ENCODE peak calls at places on chromosomes 2 and 18, in six cellular contexts. Z is stimulated activated CD8-positive, alpha-beta memory T cell treated with anti-CD3 and anti-CD28 coated beads, Interleukin-7, amount 100 ng/mL, for 48 hours; S is A172; R is activated CD4-positive, alpha-beta memory T cell treated with anti-CD3 and anti-CD28 coated beads, Interleukin-2, amount 10 ng/mL, durations not matched to agents 7 days and 5 days; A is SW480; G is HEK293T. T is an unnamed sample.

GRCh38 chr2:30915485-30915884 is 108.2 kb upstream of the CAPN13 start:
- DNase-seq in Z (no peak), S (no peak), R (no peak), A (peak), G (peak), T (no peak)

GRCh38 chr18:47595816-47596501 is 334.5 kb downstream of the SMAD2 start:
- DNase-seq in Z (no peak), S (no peak), R (no peak), A (peak), G (peak), T (no peak)

GRCh38 chr2:68206779-68207178 is 45.6 kb downstream of the PPP3R1 start:
- DNase-seq in Z (no peak), S (no peak), R (no peak), A (no peak), G (no peak), T (no peak)

GRCh38 chr2:231716641-231717280 is 8.4 kb downstream of the PTMA start:
- DNase-seq in Z (no peak), S (no peak), R (no peak), A (no peak), G (no peak), T (no peak)

GRCh38 chr2:210288376-210288775 is 26.6 kb downstream of the MYL1 start:
- DNase-seq in Z (no peak), S (no peak), R (no peak), A (no peak), G (no peak), T (no peak)

GRCh38 chr2:124983595-124983994 is 958.5 kb downstream of the CNTNAP5 start:
- DNase-seq in Z (no peak), S (peak), R (no peak), A (peak), G (no peak), T (no peak)

GRCh38 chr18:54801374-54801773 is 26.9 kb upstream of the RAB27B start:
- DNase-seq in Z (no peak), S (no peak), R (no peak), A (no peak), G (no peak), T (no peak)

GRCh38 chr2:64453710-64454315 is at the start of gene LGALSL:
- DNase-seq in Z (peak), S (peak), R (peak), A (peak), G (peak), T (peak)

GRCh38 chr18:71529708-71530303 is 1014.3 kb downstream of the CBLN2 start:
- DNase-seq in Z (no peak), S (peak), R (no peak), A (no peak), G (no peak), T (no peak)

GRCh38 chr2:74063486-74063885 is 78.8 kb downstream of the TET3 start:
- DNase-seq in Z (no peak), S (no peak), R (no peak), A (no peak), G (no peak), T (no peak)

GRCh38 chr18:49814147-49814499 is 790 bp upstream of the ACAA2 start:
- DNase-seq in Z (no peak), S (peak), R (peak), A (peak), G (peak), T (no peak)

GRCh38 chr2:225354281-225354774 is 45.2 kb upstream of the NYAP2 start:
- DNase-seq in Z (no peak), S (peak), R (no peak), A (peak), G (no peak), T (no peak)

GRCh38 chr2:55490554-55490953 is 29.0 kb upstream of the CFAP36 start:
- DNase-seq in Z (no peak), S (peak), R (no peak), A (no peak), G (no peak), T (no peak)

GRCh38 chr2:98550165-98550564 is 58.1 kb downstream of the COA5 start:
- DNase-seq in Z (no peak), S (no peak), R (no peak), A (no peak), G (no peak), T (no peak)

GRCh38 chr18:58315041-58315440 is 271.0 kb downstream of the NEDD4L start:
- DNase-seq in Z (no peak), S (peak), R (no peak), A (peak), G (no peak), T (no peak)

GRCh38 chr2:218272531-218273212 is 2.4 kb downstream of the PNKD start:
- DNase-seq in Z (peak), S (peak), R (peak), A (peak), G (peak), T (peak)

GRCh38 chr2:237540823-237541222 is 25.6 kb upstream of the PRLH start:
- DNase-seq in Z (no peak), S (peak), R (no peak), A (peak), G (no peak), T (no peak)

GRCh38 chr2:178478102-178478441 is 328 bp downstream of the FKBP7 start:
- DNase-seq in Z (no peak), S (no peak), R (peak), A (peak), G (no peak), T (no peak)

GRCh38 chr2:85839461-85839860 is 49.3 kb downstream of the ST3GAL5 start:
- DNase-seq in Z (no peak), S (no peak), R (no peak), A (no peak), G (no peak), T (no peak)

GRCh38 chr2:27701676-27702075 is 38.0 kb downstream of the SLC4A1AP start:
- DNase-seq in Z (no peak), S (no peak), R (no peak), A (peak), G (no peak), T (no peak)

GRCh38 chr2:178012639-178013038 is 59.9 kb downstream of the PDE11A start:
- DNase-seq in Z (no peak), S (no peak), R (no peak), A (no peak), G (no peak), T (no peak)

GRCh38 chr2:31430439-31431165 is 16.1 kb upstream of the XDH start:
- DNase-seq in Z (no peak), S (peak), R (no peak), A (no peak), G (no peak), T (no peak)

GRCh38 chr2:185567940-185568339 is 170.7 kb upstream of the FSIP2 start:
- DNase-seq in Z (no peak), S (no peak), R (no peak), A (no peak), G (no peak), T (no peak)

GRCh38 chr18:77207540-77207939 is 42.1 kb upstream of the GALR1 start:
- DNase-seq in Z (no peak), S (peak), R (peak), A (peak), G (peak), T (peak)

GRCh38 chr18:34913837-34914755 is 127.1 kb upstream of the MAPRE2 start:
- DNase-seq in Z (no peak), S (no peak), R (no peak), A (no peak), G (no peak), T (no peak)

GRCh38 chr2:209441541-209441940 is 17.7 kb downstream of the MAP2 start:
- DNase-seq in Z (no peak), S (no peak), R (no peak), A (no peak), G (no peak), T (no peak)

GRCh38 chr2:229752970-229753729 is 38.8 kb upstream of the DNER start:
- DNase-seq in Z (no peak), S (no peak), R (no peak), A (no peak), G (no peak), T (no peak)

GRCh38 chr2:121502246-121502645 is 28.4 kb upstream of the RNU4ATAC start:
- DNase-seq in Z (no peak), S (no peak), R (no peak), A (no peak), G (no peak), T (no peak)

GRCh38 chr18:78896111-78896510 is 83.5 kb upstream of the SALL3 start:
- DNase-seq in Z (no peak), S (no peak), R (no peak), A (no peak), G (no peak), T (no peak)

GRCh38 chr2:128395640-128396499 is 77.2 kb upstream of the HS6ST1 start:
- DNase-seq in Z (no peak), S (no peak), R (no peak), A (no peak), G (no peak), T (no peak)

GRCh38 chr2:118670868-118671267 is 176.6 kb downstream of the EN1 start:
- DNase-seq in Z (no peak), S (no peak), R (no peak), A (no peak), G (no peak), T (no peak)

GRCh38 chr2:120379916-120380893 is 34.3 kb downstream of the INHBB start:
- DNase-seq in Z (no peak), S (no peak), R (no peak), A (peak), G (no peak), T (no peak)

GRCh38 chr2:230865324-230865765 is 603 bp downstream of the ITM2C start:
- DNase-seq in Z (no peak), S (no peak), R (no peak), A (no peak), G (no peak), T (no peak)

GRCh38 chr2:48080534-48081316 is 174.4 kb upstream of the FBXO11 start:
- DNase-seq in Z (no peak), S (no peak), R (no peak), A (no peak), G (no peak), T (no peak)

GRCh38 chr18:48422947-48423378 is 13.8 kb upstream of the ZBTB7C start:
- DNase-seq in Z (no peak), S (no peak), R (no peak), A (peak), G (peak), T (no peak)

GRCh38 chr18:75923169-75923568 is 495.7 kb upstream of the SMIM21 start:
- DNase-seq in Z (no peak), S (peak), R (no peak), A (no peak), G (no peak), T (no peak)